ENCODE peak calls at places on chromosomes 7 and 10, in seven cellular contexts. N is thoracic aorta, M is Panc1, D is left ventricle myocardium inferior, P is dorsolateral prefrontal cortex, Q is AG04450, U is gastrocnemius medialis. I is an unnamed sample.

GRCh38 chr10:68604441-68604840 is 44.3 kb downstream of the TET1 start:
- DNase-seq in N (no peak), M (no peak), D (no peak), P (no peak), Q (no peak), U (no peak), I (no peak)

GRCh38 chr10:60434418-60435046 is 44.9 kb upstream of the ANK3 start:
- DNase-seq in N (no peak), M (peak), D (no peak), P (no peak), Q (no peak), U (no peak), I (peak)

GRCh38 chr7:131649879-131650278 is 93.5 kb upstream of the PODXL start:
- DNase-seq in N (no peak), M (no peak), D (no peak), P (no peak), Q (no peak), U (no peak), I (no peak)

GRCh38 chr7:28230273-28230672 is 49.7 kb upstream of the JAZF1 start:
- DNase-seq in N (no peak), M (no peak), D (no peak), P (no peak), Q (no peak), U (no peak), I (no peak)

GRCh38 chr7:48337781-48338180 is 166.5 kb downstream of the ABCA13 start:
- DNase-seq in N (no peak), M (no peak), D (no peak), P (no peak), Q (no peak), U (no peak), I (no peak)

GRCh38 chr7:87627634-87627994 is 584 bp upstream of the RUNDC3B start:
- DNase-seq in N (no peak), M (no peak), D (no peak), P (peak), Q (no peak), U (no peak), I (peak)

GRCh38 chr7:16070806-16071205 is 350.5 kb downstream of the CRPPA start:
- DNase-seq in N (no peak), M (no peak), D (no peak), P (no peak), Q (no peak), U (no peak), I (no peak)

GRCh38 chr7:158814637-158815036 is 14.7 kb downstream of the ESYT2 start:
- DNase-seq in N (no peak), M (no peak), D (no peak), P (no peak), Q (no peak), U (no peak), I (no peak)

GRCh38 chr7:106692450-106693051 is 31.6 kb upstream of the CCDC71L start:
- DNase-seq in N (no peak), M (no peak), D (no peak), P (no peak), Q (no peak), U (no peak), I (no peak)

GRCh38 chr7:23443974-23444373 is 26.3 kb downstream of the IGF2BP3 start:
- DNase-seq in N (no peak), M (no peak), D (no peak), P (no peak), Q (no peak), U (no peak), I (no peak)

GRCh38 chr10:93826355-93826754 is 67.4 kb upstream of the SLC35G1 start:
- DNase-seq in N (no peak), M (no peak), D (no peak), P (no peak), Q (no peak), U (no peak), I (no peak)

GRCh38 chr7:40299097-40299496 is 164.3 kb downstream of the SUGCT start:
- DNase-seq in N (no peak), M (no peak), D (no peak), P (no peak), Q (no peak), U (no peak), I (no peak)

GRCh38 chr7:158606111-158606510 is 18.5 kb upstream of the PTPRN2 start:
- DNase-seq in N (no peak), M (no peak), D (no peak), P (no peak), Q (no peak), U (no peak), I (no peak)

GRCh38 chr10:88386878-88387773 is 196.0 kb downstream of the RNLS start:
- DNase-seq in N (no peak), M (no peak), D (no peak), P (peak), Q (peak), U (peak), I (peak)

GRCh38 chr7:23654508-23654907 is 25.5 kb upstream of the FAM221A start:
- DNase-seq in N (no peak), M (no peak), D (no peak), P (no peak), Q (no peak), U (no peak), I (peak)

GRCh38 chr10:36344240-36344639 is 702.1 kb upstream of the FZD8 start:
- DNase-seq in N (no peak), M (no peak), D (no peak), P (no peak), Q (no peak), U (no peak), I (no peak)

GRCh38 chr7:29326872-29327271 is 132.3 kb downstream of the CHN2 start:
- DNase-seq in N (no peak), M (no peak), D (no peak), P (no peak), Q (no peak), U (no peak), I (no peak)

GRCh38 chr7:108308913-108309312 is 147.3 kb downstream of the NRCAM start:
- DNase-seq in N (no peak), M (no peak), D (no peak), P (no peak), Q (no peak), U (no peak), I (no peak)

GRCh38 chr7:103150192-103150591 is 1.3 kb upstream of the NAPEPLD start:
- DNase-seq in N (no peak), M (no peak), D (no peak), P (no peak), Q (no peak), U (no peak), I (no peak)

GRCh38 chr7:22858640-22859561 is 36.3 kb upstream of the TOMM7 start:
- DNase-seq in N (no peak), M (no peak), D (no peak), P (no peak), Q (peak), U (peak), I (no peak)

GRCh38 chr10:78362406-78363022 is 328.9 kb downstream of the RPS24 start:
- DNase-seq in N (no peak), M (no peak), D (peak), P (peak), Q (no peak), U (peak), I (no peak)

GRCh38 chr10:71837085-71837827 is 13.8 kb downstream of the PSAP start:
- DNase-seq in N (no peak), M (no peak), D (no peak), P (no peak), Q (no peak), U (peak), I (no peak)

GRCh38 chr10:17094844-17095243 is 34.8 kb downstream of the CUBN start:
- DNase-seq in N (no peak), M (no peak), D (no peak), P (no peak), Q (no peak), U (no peak), I (no peak)

GRCh38 chr7:1663243-1663642 is 6.8 kb upstream of the ELFN1 start:
- DNase-seq in N (no peak), M (no peak), D (no peak), P (peak), Q (no peak), U (peak), I (no peak)

GRCh38 chr7:102874166-102874829 is 38.5 kb upstream of the LRRC17 start:
- DNase-seq in N (no peak), M (peak), D (no peak), P (no peak), Q (peak), U (no peak), I (no peak)

GRCh38 chr7:157471259-157472125 is 134.7 kb downstream of the DNAJB6 start:
- DNase-seq in N (no peak), M (no peak), D (no peak), P (peak), Q (no peak), U (no peak), I (no peak)

GRCh38 chr10:93600446-93600860 is 582 bp downstream of the RBP4 start:
- DNase-seq in N (no peak), M (no peak), D (no peak), P (no peak), Q (no peak), U (no peak), I (no peak)

GRCh38 chr7:741850-742249 is 14.8 kb upstream of the PRKAR1B start:
- DNase-seq in N (no peak), M (no peak), D (no peak), P (no peak), Q (no peak), U (no peak), I (no peak)

GRCh38 chr10:118002581-118002980 is 44.2 kb downstream of the RAB11FIP2 start:
- DNase-seq in N (no peak), M (no peak), D (no peak), P (no peak), Q (no peak), U (no peak), I (no peak)

GRCh38 chr10:70359017-70359550 is 23.3 kb downstream of the LRRC20 start:
- DNase-seq in N (no peak), M (no peak), D (no peak), P (no peak), Q (no peak), U (no peak), I (no peak)

GRCh38 chr7:37730489-37730888 is 46.9 kb downstream of the GPR141 start:
- DNase-seq in N (no peak), M (no peak), D (no peak), P (no peak), Q (no peak), U (no peak), I (no peak)

GRCh38 chr7:37729160-37729559 is 45.6 kb downstream of the GPR141 start:
- DNase-seq in N (no peak), M (no peak), D (no peak), P (no peak), Q (no peak), U (no peak), I (no peak)

GRCh38 chr7:37732880-37733279 is 49.3 kb downstream of the GPR141 start:
- DNase-seq in N (no peak), M (no peak), D (no peak), P (no peak), Q (no peak), U (no peak), I (no peak)

GRCh38 chr7:37728747-37729146 is 45.2 kb downstream of the GPR141 start:
- DNase-seq in N (no peak), M (no peak), D (no peak), P (no peak), Q (no peak), U (no peak), I (no peak)

DNA sequence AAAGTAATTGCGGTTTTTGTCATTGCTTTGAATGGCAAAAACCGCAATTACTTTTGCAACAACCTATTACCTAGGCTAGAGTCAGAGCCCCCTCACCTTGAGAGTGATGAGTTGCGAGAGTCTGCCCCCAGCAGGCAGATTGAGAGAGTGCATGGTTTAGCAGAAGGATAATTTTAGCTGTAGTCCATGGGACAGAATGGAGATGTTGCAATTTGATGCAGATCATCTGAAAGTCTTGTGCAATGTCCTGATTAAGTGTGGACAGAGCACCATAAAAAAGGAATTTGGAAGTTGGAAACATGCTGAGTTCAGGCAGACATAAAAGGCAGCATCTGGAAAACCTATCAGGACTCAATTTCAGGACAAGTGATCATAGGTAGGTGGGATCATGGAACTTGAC is 48.7 kb downstream of the GPR141 start:
- DNase-seq in N (no peak), M (peak), D (no peak), P (no peak), Q (no peak), U (peak), I (peak)
- TF ChIP-seq CTCF in N (peak), M (peak), D (peak), P (no peak), Q (no peak), U (no peak), I (no peak)

GRCh38 chr7:99409814-99410213 is 1.0 kb downstream of the BUD31 start:
- DNase-seq in N (no peak), M (no peak), D (no peak), P (no peak), Q (no peak), U (no peak), I (no peak)

GRCh38 chr7:99408347-99409191 is at the start of the genes BUD31 and PDAP1:
- DNase-seq in N (peak), M (peak), D (peak), P (peak), Q (peak), U (peak), I (peak)

GRCh38 chr7:99409192-99409572 is 413 bp downstream of the BUD31 start:
- DNase-seq in N (no peak), M (no peak), D (no peak), P (no peak), Q (no peak), U (no peak), I (no peak)

GRCh38 chr7:99406557-99406956 is 1.8 kb downstream of the PDAP1 start:
- DNase-seq in N (no peak), M (no peak), D (no peak), P (no peak), Q (no peak), U (no peak), I (no peak)

DNA sequence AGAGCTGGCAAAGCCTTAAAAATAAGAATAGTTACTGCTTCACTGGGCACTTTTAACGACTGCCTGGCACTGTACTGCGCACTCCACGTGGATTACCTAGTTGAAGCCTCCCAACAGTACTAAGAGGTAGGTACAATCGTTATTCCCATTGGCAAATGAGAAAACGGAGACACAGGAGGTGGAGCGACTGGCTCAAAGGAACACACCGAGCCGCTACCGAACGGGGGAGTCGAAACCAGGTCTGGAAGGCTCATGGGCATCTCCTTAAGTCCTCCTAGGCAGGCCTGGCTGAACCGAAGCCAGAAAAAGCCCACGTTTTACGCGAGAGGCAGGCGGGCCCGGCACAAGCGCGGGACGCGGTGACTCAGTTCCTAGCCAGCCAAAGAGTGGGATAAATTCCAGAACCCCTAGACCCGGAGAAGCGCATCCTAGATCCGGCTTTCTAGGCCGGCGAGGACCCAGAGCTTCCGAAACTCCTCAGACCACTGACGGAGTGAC is 499 bp downstream of the PDAP1 start:
- DNase-seq in N (peak), M (no peak), D (peak), P (peak), Q (no peak), U (peak), I (peak)
- H3K27ac ChIP-seq in N (peak), M (peak), D (peak), P (peak), Q (peak), U (peak), I (peak)

GRCh38 chr10:101013365-101013825 is 13.8 kb downstream of the LZTS2 start:
- DNase-seq in N (no peak), M (no peak), D (no peak), P (no peak), Q (no peak), U (no peak), I (no peak)

GRCh38 chr10:101010329-101010728 is 10.7 kb downstream of the LZTS2 start:
- DNase-seq in N (no peak), M (no peak), D (no peak), P (no peak), Q (no peak), U (no peak), I (no peak)

GRCh38 chr10:101014230-101014884 is 14.7 kb downstream of the LZTS2 start:
- DNase-seq in N (peak), M (no peak), D (peak), P (peak), Q (no peak), U (peak), I (peak)

GRCh38 chr10:101012525-101013364 is 13.1 kb downstream of the LZTS2 start:
- DNase-seq in N (peak), M (no peak), D (peak), P (peak), Q (peak), U (peak), I (peak)

DNA sequence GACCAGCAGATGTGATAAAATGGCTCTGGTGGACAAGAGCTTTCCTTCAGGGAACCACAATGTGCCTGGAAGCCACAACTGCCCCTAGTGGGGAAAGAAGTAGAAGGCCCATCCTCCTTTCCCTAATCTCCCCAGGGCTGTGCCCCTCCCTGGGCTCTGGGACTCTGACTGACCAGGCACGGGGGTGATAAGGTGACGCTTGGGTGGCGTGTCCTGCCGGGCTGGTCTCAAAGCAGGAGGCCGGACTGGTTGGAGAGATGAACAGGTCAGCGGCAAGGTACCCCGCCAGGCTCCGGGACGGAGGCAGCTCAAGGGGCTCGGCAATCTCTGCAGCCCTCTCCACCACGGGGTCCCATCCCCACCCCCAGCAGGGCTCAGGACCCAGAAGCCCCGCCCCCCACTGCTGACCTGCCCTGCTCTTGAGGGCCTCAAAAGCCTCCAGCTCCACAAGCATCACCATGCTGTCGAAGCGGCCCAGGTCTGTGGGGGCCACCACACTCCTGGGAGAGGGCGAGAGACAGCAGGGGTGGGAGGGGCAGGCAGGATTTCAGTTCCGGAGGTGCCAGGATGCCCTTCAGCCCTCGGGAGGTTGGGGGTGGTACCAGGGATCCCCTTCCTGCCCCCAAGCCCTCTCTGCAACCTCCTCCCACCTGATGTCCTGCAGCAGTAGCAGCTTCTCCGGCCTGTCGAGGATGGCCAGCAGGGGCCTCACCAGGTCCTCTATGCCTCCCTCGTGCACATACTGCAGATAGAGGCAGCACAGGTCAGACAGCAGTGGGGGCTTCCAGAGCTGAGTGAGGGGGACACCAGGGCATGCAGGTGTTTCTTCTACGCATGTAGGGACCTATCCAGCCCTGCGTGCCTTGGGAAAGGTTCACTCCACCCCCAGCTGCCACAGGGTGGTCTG is 12.2 kb downstream of the LZTS2 start:
- DNase-seq in N (no peak), M (no peak), D (no peak), P (no peak), Q (no peak), U (no peak), I (no peak)
- TF ChIP-seq CTCF in N (no peak), M (peak), D (peak), P (no peak), Q (peak), U (no peak), I (peak)

DNA sequence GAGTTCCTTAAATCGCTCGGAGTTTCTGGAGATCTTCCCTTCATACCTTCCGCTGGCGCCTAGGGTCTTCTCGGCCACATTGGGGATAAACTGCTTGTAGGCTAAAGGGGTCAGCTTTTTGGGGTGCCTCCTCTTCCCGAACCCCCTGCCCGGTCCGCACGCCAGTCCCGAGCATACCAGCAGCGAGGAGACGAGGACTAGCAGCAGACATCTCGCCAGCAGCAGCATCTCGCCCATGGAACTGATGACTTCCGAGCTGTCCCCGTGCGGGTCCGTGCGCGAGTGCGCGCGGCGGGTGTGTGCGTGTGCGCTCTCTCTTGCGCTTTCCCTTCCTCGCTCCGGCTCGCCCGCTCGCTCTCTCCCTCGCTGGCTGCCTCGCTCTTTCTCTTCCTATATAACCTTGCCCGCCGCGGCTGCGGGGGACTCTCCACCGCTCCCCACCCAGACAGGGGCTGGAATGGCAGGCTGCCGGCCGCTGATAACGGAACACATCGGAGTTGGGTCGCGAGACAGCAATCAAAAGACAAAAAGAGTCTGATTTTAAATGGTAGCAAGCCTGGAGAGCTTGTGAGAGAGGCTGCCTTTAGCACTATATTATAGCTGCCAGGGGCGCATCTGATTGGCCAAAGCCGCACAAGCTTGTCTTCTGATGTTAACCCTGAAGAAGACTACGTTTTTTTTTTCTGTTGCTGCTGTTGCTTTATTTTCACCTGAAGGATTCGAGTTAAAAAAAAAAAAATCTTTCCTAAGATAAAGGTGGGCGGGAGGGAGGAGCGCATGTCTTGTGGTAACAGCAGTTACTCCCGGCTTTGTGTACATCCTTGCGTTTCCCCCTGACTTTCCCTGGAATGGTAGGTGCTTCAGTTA is at the start of gene SHH:
- DNase-seq in N (no peak), M (no peak), D (no peak), P (no peak), Q (no peak), U (no peak), I (no peak)
- H3K27ac ChIP-seq in N (no peak), M (peak), D (no peak), P (no peak), Q (no peak), U (no peak), I (no peak)

DNA sequence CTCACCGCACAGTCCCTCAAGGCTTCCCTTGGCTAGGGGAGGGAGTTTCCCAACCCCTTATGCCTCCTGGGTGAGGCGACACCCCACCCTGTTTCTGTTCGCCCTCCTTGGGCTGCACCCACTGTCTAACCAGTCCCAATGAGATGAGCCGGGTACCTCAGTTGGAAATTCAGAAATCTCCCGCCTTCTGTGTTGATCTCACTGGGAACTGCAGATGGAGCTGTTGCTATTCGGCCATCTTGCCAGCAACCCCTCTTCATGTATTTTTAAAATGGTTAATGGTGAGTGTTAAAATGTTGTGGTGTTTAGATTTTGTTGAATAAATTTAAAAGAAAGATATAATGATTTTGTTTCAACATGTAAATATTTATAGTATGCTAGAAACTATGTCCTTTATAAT is 22.0 kb downstream of the UMAD1 start:
- DNase-seq in N (no peak), M (no peak), D (no peak), P (no peak), Q (no peak), U (no peak), I (no peak)
- TF ChIP-seq CTCF in N (no peak), M (peak), D (peak), P (no peak), Q (peak), U (no peak), I (no peak)